ENCODE peak calls at places on chromosomes 2 and 18, in five cellular contexts. V is left ventricle myocardium inferior, W is adrenal gland, C is heart right ventricle, R is PC-9. Q is an unnamed sample.

GRCh38 chr2:30310955-30311354 is 79.6 kb downstream of the LBH start:
- DNase-seq in V (no peak), W (no peak), C (no peak), R (no peak), Q (no peak)

GRCh38 chr2:97868986-97869721 is 126.6 kb downstream of the TMEM131 start:
- DNase-seq in V (peak; percentile 42), W (peak; percentile 55), C (peak; percentile 48), R (peak; percentile 97), Q (no peak)

GRCh38 chr18:40841473-40841872 is 1113.6 kb upstream of the PIK3C3 start:
- DNase-seq in V (no peak), W (no peak), C (no peak), R (no peak), Q (no peak)

GRCh38 chr2:5360081-5360480 is 332.1 kb upstream of the SOX11 start:
- DNase-seq in V (no peak), W (no peak), C (no peak), R (no peak), Q (no peak)

GRCh38 chr2:189091253-189091652 is 88.3 kb downstream of the COL5A2 start:
- DNase-seq in V (no peak), W (no peak), C (no peak), R (no peak), Q (no peak)

GRCh38 chr2:238408615-238409340 is 17.9 kb upstream of the ASB1 start:
- DNase-seq in V (no peak), W (no peak), C (no peak), R (no peak), Q (no peak)

GRCh38 chr2:50863218-50863617 is 168.7 kb downstream of the NRXN1 start:
- DNase-seq in V (no peak), W (no peak), C (no peak), R (no peak), Q (no peak)

GRCh38 chr2:209619782-209620181 is 151.8 kb upstream of the UNC80 start:
- DNase-seq in V (no peak), W (no peak), C (no peak), R (no peak), Q (no peak)

GRCh38 chr2:16336491-16336890 is 329.1 kb downstream of the CYRIA start:
- DNase-seq in V (no peak), W (no peak), C (no peak), R (no peak), Q (no peak)

GRCh38 chr18:313931-314330 is 46.1 kb upstream of the THOC1 start:
- DNase-seq in V (no peak), W (no peak), C (no peak), R (no peak), Q (no peak)

GRCh38 chr2:113064281-113064680 is 3.5 kb upstream of the IL1F10 start:
- DNase-seq in V (no peak), W (no peak), C (no peak), R (no peak), Q (no peak)

GRCh38 chr2:216820709-216821108 is 39.2 kb downstream of the TNP1 start:
- DNase-seq in V (no peak), W (no peak), C (no peak), R (no peak), Q (no peak)

GRCh38 chr2:3059111-3059990 is 318.3 kb downstream of the EIPR1 start:
- DNase-seq in V (no peak), W (no peak), C (no peak), R (no peak), Q (no peak)

GRCh38 chr2:32770360-32770759 is 142.5 kb downstream of the TTC27 start:
- DNase-seq in V (no peak), W (no peak), C (no peak), R (no peak), Q (no peak)

GRCh38 chr2:20384949-20385348 is 34.3 kb upstream of the PUM2 start:
- DNase-seq in V (no peak), W (no peak), C (no peak), R (peak; percentile 21), Q (no peak)

GRCh38 chr2:205190528-205190927 is 491.8 kb upstream of the NRP2 start:
- DNase-seq in V (no peak), W (no peak), C (no peak), R (no peak), Q (no peak)

GRCh38 chr2:16461672-16462071 is 204.0 kb downstream of the CYRIA start:
- DNase-seq in V (no peak), W (no peak), C (no peak), R (no peak), Q (no peak)

GRCh38 chr18:49588971-49589370 is 27.1 kb downstream of the LIPG start:
- DNase-seq in V (no peak), W (no peak), C (no peak), R (no peak), Q (no peak)

GRCh38 chr2:86068098-86069047 is 37.3 kb downstream of the POLR1A start:
- DNase-seq in V (no peak), W (no peak), C (no peak), R (no peak), Q (no peak)

GRCh38 chr2:187034434-187034833 is 185.5 kb upstream of the ZSWIM2 start:
- DNase-seq in V (no peak), W (no peak), C (no peak), R (no peak), Q (no peak)

GRCh38 chr2:181306785-181307184 is 150.4 kb upstream of the ITGA4 start:
- DNase-seq in V (no peak), W (no peak), C (no peak), R (no peak), Q (no peak)

GRCh38 chr18:41732371-41732770 is 222.7 kb upstream of the PIK3C3 start:
- DNase-seq in V (no peak), W (no peak), C (no peak), R (peak; percentile 42), Q (no peak)

GRCh38 chr2:88671786-88672427 is 19.6 kb upstream of the RPIA start:
- DNase-seq in V (no peak), W (no peak), C (no peak), R (peak; percentile 59), Q (no peak)

GRCh38 chr18:46369323-46369722 is 265.1 kb downstream of the HAUS1 start:
- DNase-seq in V (no peak), W (no peak), C (no peak), R (no peak), Q (no peak)

GRCh38 chr18:10318686-10318960 is 135.8 kb upstream of the APCDD1 start:
- DNase-seq in V (no peak), W (no peak), C (no peak), R (no peak), Q (no peak)

DNA sequence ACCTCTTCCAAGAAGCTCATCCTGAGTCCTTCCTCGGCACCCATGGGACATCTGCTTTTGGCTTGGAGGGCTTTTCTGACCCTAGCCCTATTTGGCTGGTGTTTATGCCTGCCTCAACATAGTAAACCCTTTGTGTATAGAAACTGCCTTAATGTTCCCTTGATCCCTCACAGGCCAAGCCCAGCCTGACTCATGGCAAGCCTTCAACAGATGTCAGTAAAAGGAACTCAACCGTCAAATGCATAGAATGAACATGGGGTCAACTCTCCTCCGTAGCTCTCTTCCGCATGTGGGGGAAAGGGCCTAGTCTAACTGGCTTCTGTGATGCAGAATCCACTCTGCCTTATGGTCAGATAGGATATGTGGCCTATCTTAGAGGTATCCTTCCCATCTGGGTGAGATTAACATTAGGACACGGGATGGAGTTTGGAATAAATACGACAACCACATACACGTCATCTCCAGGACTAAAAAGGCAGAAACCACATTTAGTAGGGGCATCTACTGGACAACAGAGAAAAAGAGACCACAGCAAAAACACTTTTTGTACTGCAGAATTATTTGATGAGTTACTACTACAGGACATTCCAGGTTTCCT is 2.5 kb upstream of the NPAS2 start:
- DNase-seq in V (no peak), W (no peak), C (no peak), R (no peak), Q (no peak)
- H3K27ac ChIP-seq in V (peak overlapping the region; percentile 94), W (no peak overlapping the region), C (no peak overlapping the region), R (peak overlapping the region; percentile 83), Q (no peak overlapping the region)

GRCh38 chr2:53632714-53633113 is 134.9 kb upstream of the CHAC2 start:
- DNase-seq in V (no peak), W (no peak), C (no peak), R (no peak), Q (no peak)

GRCh38 chr2:53633441-53633840 is 134.2 kb upstream of the CHAC2 start:
- DNase-seq in V (no peak), W (no peak), C (no peak), R (peak; percentile 39), Q (no peak)

GRCh38 chr2:53635681-53636080 is 131.9 kb upstream of the CHAC2 start:
- DNase-seq in V (no peak), W (no peak), C (no peak), R (no peak), Q (no peak)

GRCh38 chr2:53640466-53640865 is 127.1 kb upstream of the CHAC2 start:
- DNase-seq in V (no peak), W (no peak), C (no peak), R (no peak), Q (no peak)

GRCh38 chr2:53636616-53637015 is 131.0 kb upstream of the CHAC2 start:
- DNase-seq in V (no peak), W (no peak), C (no peak), R (no peak), Q (no peak)
- H3K4me3 ChIP-seq in V (no peak overlapping the region), W (no peak overlapping the region), C (no peak overlapping the region), R (no peak overlapping the region), Q (no peak overlapping the region)

DNA sequence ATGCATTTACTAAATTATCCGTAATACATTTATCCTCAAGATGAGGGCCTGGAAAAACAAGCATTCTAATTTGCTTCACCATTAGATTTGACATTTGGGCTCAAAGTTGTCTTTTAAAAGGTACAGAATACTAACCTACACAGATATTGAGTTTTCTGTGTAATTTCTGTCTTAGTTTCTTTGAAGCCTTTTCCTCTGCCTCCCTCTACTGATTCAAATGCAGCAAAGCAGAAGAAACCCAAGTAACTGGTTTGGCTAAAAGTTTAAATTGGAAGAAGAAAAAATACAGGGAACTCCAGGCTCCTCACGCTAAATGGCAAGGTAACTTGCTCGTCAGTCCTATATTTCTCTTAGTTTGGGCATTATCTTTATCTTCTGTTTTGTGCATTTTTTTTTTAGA is 53.3 kb upstream of the SLC5A7 start:
- DNase-seq in V (no peak), W (no peak), C (no peak), R (no peak), Q (no peak)
- TF ChIP-seq CTCF in V (peak; percentile 52), W (no peak), C (peak; percentile 39), R (peak; percentile 32), Q (no peak)

GRCh38 chr2:158926478-158926948 is 41.9 kb upstream of the TANC1 start:
- DNase-seq in V (no peak), W (no peak), C (no peak), R (peak; percentile 81), Q (no peak)

GRCh38 chr2:158923641-158924040 is 44.8 kb upstream of the TANC1 start:
- DNase-seq in V (no peak), W (no peak), C (no peak), R (no peak), Q (no peak)

GRCh38 chr2:158921599-158922408 is 46.6 kb upstream of the TANC1 start:
- DNase-seq in V (peak; percentile 36), W (no peak), C (peak; percentile 30), R (no peak), Q (no peak)

GRCh38 chr2:158922610-158923009 is 45.8 kb upstream of the TANC1 start:
- DNase-seq in V (no peak), W (no peak), C (no peak), R (no peak), Q (no peak)

DNA sequence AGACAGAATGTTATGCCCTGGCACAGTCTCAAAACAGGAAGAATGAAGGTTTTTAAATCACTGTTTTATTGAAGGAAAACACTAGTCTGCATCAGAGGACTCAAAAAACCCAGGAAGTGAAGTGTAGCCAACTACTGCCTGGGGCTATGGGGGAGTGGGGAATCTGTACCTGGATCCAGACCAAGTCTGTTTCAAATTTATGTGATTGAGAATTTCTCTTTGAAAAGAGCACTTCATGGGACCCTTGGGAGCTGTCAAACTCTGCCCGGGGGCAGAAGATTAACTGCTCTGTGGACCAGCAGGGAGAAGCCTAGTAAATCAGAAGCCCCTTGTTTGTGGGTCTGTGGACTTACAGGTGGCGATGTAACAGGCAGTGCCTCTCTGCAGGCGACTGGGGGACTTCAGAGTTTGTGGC is 45.3 kb upstream of the TANC1 start:
- DNase-seq in V (no peak), W (no peak), C (no peak), R (no peak), Q (no peak)
- H3K27ac ChIP-seq in V (no peak overlapping the region), W (no peak overlapping the region), C (no peak overlapping the region), R (peak overlapping the region; percentile 44), Q (no peak overlapping the region)